ENCODE peak calls at places on chromosomes 7 and 10, in six cellular contexts. W is HT-29, X is fibroblast of mammary gland, P is EL, N is adrenal gland, V is GM23248. A is an unnamed sample.
A peak's percentile ranks its signal among the peaks of the same experiment; 100 is the strongest.

GRCh38 chr10:28985137-28985885 is 303.6 kb upstream of the LYZL1 start:
- DNase-seq in W (no peak), X (no peak), P (no peak), N (no peak), V (no peak), A (no peak)

GRCh38 chr10:95416973-95417372 is 126.2 kb upstream of the PDLIM1 start:
- DNase-seq in W (no peak), X (no peak), P (no peak), N (no peak), V (no peak), A (no peak)

GRCh38 chr7:158821173-158822021 is 7.9 kb downstream of the ESYT2 start:
- DNase-seq in W (peak; percentile 90), X (peak; percentile 90), P (peak; percentile 68), N (no peak), V (peak; percentile 94), A (peak; percentile 42)

GRCh38 chr10:86267286-86268195 is 99.1 kb downstream of the GRID1 start:
- DNase-seq in W (no peak), X (no peak), P (no peak), N (peak; percentile 42), V (no peak), A (no peak)

GRCh38 chr7:75711634-75712494 is 26.9 kb downstream of the HIP1 start:
- DNase-seq in W (no peak), X (no peak), P (peak; percentile 45), N (no peak), V (peak; percentile 74), A (no peak)

GRCh38 chr10:47081264-47081663 is 170.0 kb downstream of the PTPN20 start:
- DNase-seq in W (no peak), X (no peak), P (no peak), N (peak; percentile 44), V (no peak), A (no peak)

GRCh38 chr10:25557136-25557535 is 376.9 kb upstream of the MYO3A start:
- DNase-seq in W (no peak), X (no peak), P (no peak), N (no peak), V (no peak), A (no peak)

GRCh38 chr7:7321681-7322080 is 139.3 kb downstream of the C1GALT1 start:
- DNase-seq in W (no peak), X (no peak), P (no peak), N (no peak), V (no peak), A (no peak)

GRCh38 chr10:58963723-58964124 is 212.7 kb upstream of the PHYHIPL start:
- DNase-seq in W (no peak), X (no peak), P (no peak), N (no peak), V (no peak), A (no peak)

GRCh38 chr7:154913645-154914579 is 89.0 kb downstream of the PAXIP1 start:
- DNase-seq in W (peak; percentile 89), X (peak; percentile 61), P (peak; percentile 57), N (peak; percentile 94), V (peak; percentile 76), A (peak; percentile 84)

GRCh38 chr10:91022924-91023707 is 102.2 kb upstream of the ANKRD1 start:
- DNase-seq in W (no peak), X (no peak), P (no peak), N (no peak), V (no peak), A (no peak)

GRCh38 chr7:50621932-50622587 is 56.9 kb upstream of the DDC start:
- DNase-seq in W (no peak), X (no peak), P (no peak), N (peak; percentile 42), V (no peak), A (no peak)

GRCh38 chr7:90708841-90709317 is 112.8 kb downstream of the CDK14 start:
- DNase-seq in W (peak; percentile 72), X (peak; percentile 39), P (no peak), N (no peak), V (peak; percentile 41), A (no peak)

GRCh38 chr7:20220824-20221547 is 3.8 kb upstream of the MACC1 start:
- DNase-seq in W (peak; percentile 47), X (peak; percentile 96), P (peak; percentile 85), N (peak; percentile 62), V (peak; percentile 93), A (no peak)

GRCh38 chr7:117937049-117937448 is 63.8 kb upstream of the CTTNBP2 start:
- DNase-seq in W (no peak), X (no peak), P (no peak), N (no peak), V (no peak), A (no peak)

A was measured in activated naive CD8-positive, alpha-beta T cell treated with anti-CD3 and anti-CD28 coated beads for 36 hours.